ENCODE peak calls at places on chromosomes 6 and 20, in four cellular contexts. N is AG09319, E is left lung, A is Calu3. Y is an unnamed sample.
A peak's percentile ranks its signal among the peaks of the same experiment; 100 is the strongest.

GRCh38 chr6:35368038-35368887 is 25.9 kb downstream of the PPARD start:
- DNase-seq in E (no peak), N (no peak), A (peak; percentile 20), Y (no peak)

GRCh38 chr6:116087437-116088027 is 13.1 kb upstream of the NT5DC1 start:
- DNase-seq in N (peak; percentile 18), A (no peak), E (no peak), Y (no peak)

GRCh38 chr20:63810730-63811490 is 20.2 kb downstream of the ZBTB46 start:
- DNase-seq in E (no peak), A (no peak), N (no peak), Y (no peak)

GRCh38 chr20:62459488-62459887 is 16.3 kb downstream of the GATA5 start:
- DNase-seq in E (no peak), N (no peak), A (no peak), Y (no peak)

GRCh38 chr6:112160745-112161144 is 73.4 kb downstream of the FAM229B start:
- DNase-seq in A (no peak), E (no peak), N (no peak), Y (no peak)

GRCh38 chr20:32580970-32581838 is 3.9 kb downstream of the NOL4L start:
- DNase-seq in N (no peak), A (no peak), E (no peak), Y (no peak)

GRCh38 chr20:41058007-41058673 is 29.5 kb downstream of the TOP1 start:
- DNase-seq in N (no peak), E (peak; percentile 45), A (no peak), Y (no peak)

GRCh38 chr6:140663772-140664171 is 1289.3 kb upstream of the CITED2 start:
- DNase-seq in A (no peak), E (no peak), N (no peak), Y (no peak)

GRCh38 chr6:38524436-38525145 is 115.1 kb downstream of the BTBD9 start:
- DNase-seq in A (no peak), E (no peak), N (no peak), Y (no peak)

GRCh38 chr20:35823937-35824336 is 52.1 kb downstream of the PHF20 start:
- DNase-seq in E (no peak), N (no peak), A (no peak), Y (no peak)
- TF ChIP-seq CTCF in E (no peak), N (no peak), A (no peak), Y (no peak)

GRCh38 chr6:138378463-138378862 is 758 bp downstream of the SMIM28 start:
- DNase-seq in A (no peak), N (no peak), E (no peak), Y (no peak)
- TF ChIP-seq CTCF in A (no peak), N (no peak), E (no peak), Y (no peak)

DNA sequence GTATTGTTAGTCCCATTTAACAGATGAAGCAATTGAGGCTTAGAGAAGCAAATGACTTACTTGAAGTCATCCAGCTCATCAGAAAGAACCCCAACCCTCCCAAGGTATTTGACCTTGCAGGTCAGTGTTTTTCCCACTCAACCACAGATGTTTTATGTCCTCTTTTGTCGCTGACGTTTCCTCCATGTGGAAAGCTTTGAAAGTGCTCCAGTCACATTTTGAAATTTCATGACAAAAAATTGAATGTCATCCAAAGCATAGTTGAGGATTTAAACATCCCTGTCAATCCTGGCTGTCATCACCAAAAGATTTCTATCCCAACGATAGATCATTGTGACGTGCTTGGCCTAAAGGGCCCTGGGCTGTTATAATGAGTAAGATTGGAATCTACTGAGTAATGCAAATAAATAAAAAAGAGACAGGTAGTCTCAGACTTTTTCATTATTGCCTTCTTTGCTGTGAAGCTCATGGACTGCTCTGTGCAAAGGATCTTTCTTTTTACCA is 102.7 kb downstream of the TSHZ2 start:
- DNase-seq in E (no peak), N (no peak), A (no peak), Y (no peak)
- TF ChIP-seq CTCF in E (no peak), N (no peak), A (no peak), Y (no peak)

GRCh38 chr20:50506270-50506579 is 4.0 kb upstream of the PTPN1 start:
- DNase-seq in E (no peak), N (no peak), A (no peak), Y (no peak)
- TF ChIP-seq CTCF in E (no peak), N (no peak), A (no peak), Y (no peak)

Y was measured in mesothelial cell of epicardium.